ENCODE peak calls at places on chromosomes 1 and 21, in four cellular contexts. T is fibroblast of lung, J is K562, P is mesenchymal stem cell. O is an unnamed sample. For H3K36me3, the result is how much of the 10 kb centered on the place peaks cover.

GRCh38 chr1:43935711-43936427 is 2.3 kb downstream of the ARTN start:
- DNase-seq in J (no peak), P (no peak), T (no peak), O (no peak)

GRCh38 chr1:116504308-116505156 is 66.3 kb downstream of the CD58 start:
- DNase-seq in T (peak), J (peak), P (peak), O (peak)

GRCh38 chr1:245234217-245235120 is 79.7 kb downstream of the KIF26B start:
- DNase-seq in J (no peak), T (peak), P (no peak), O (no peak)

GRCh38 chr1:38872401-38873026 is 634 bp downstream of the MYCBP start:
- DNase-seq in T (peak), J (peak), P (peak), O (no peak)

GRCh38 chr1:18234790-18235242 is 127.2 kb downstream of the IGSF21 start:
- DNase-seq in T (no peak), P (no peak), J (peak), O (no peak)

GRCh38 chr1:10848109-10848684 is 51.8 kb upstream of the CASZ1 start:
- DNase-seq in P (peak), T (no peak), J (no peak), O (no peak)

GRCh38 chr1:32919811-32920733 is 18.9 kb upstream of the TMEM54 start:
- DNase-seq in J (peak), T (peak), P (peak), O (no peak)

GRCh38 chr1:90725341-90725960 is 8.3 kb upstream of the BARHL2 start:
- DNase-seq in J (no peak), P (peak), T (no peak), O (no peak)

GRCh38 chr1:109630081-109630880 is 10.6 kb downstream of the AMPD2 start:
- DNase-seq in T (no peak), J (peak), P (no peak), O (peak)

GRCh38 chr21:9839011-9839661 is 682.2 kb upstream of the TPTE start:
- DNase-seq in P (no peak), T (no peak), J (peak), O (peak)

GRCh38 chr1:206784471-206784903 is 12.2 kb upstream of the IL10 start:
- DNase-seq in T (no peak), J (no peak), P (no peak), O (no peak)

GRCh38 chr1:230581446-230582079 is 60.7 kb upstream of the COG2 start:
- DNase-seq in T (no peak), P (no peak), J (peak), O (no peak)

GRCh38 chr1:58739851-58740466 is 40.1 kb upstream of the MYSM1 start:
- DNase-seq in T (peak), J (peak), P (peak), O (no peak)

GRCh38 chr1:11030865-11031264 is 16.2 kb downstream of the MASP2 start:
- DNase-seq in P (no peak), T (no peak), J (no peak), O (peak)

GRCh38 chr21:33069994-33070811 is at the start of gene OLIG1:
- DNase-seq in J (no peak), T (peak), P (peak), O (peak)

GRCh38 chr21:33069645-33069993 is 322 bp upstream of the OLIG1 start:
- DNase-seq in J (no peak), T (no peak), P (no peak), O (no peak)

GRCh38 chr21:33070921-33071877 is 1.3 kb downstream of the OLIG1 start:
- DNase-seq in P (peak), T (peak), J (no peak), O (no peak)

GRCh38 chr21:33069243-33069642 is 698 bp upstream of the OLIG1 start:
- DNase-seq in J (no peak), T (no peak), P (no peak), O (no peak)

DNA sequence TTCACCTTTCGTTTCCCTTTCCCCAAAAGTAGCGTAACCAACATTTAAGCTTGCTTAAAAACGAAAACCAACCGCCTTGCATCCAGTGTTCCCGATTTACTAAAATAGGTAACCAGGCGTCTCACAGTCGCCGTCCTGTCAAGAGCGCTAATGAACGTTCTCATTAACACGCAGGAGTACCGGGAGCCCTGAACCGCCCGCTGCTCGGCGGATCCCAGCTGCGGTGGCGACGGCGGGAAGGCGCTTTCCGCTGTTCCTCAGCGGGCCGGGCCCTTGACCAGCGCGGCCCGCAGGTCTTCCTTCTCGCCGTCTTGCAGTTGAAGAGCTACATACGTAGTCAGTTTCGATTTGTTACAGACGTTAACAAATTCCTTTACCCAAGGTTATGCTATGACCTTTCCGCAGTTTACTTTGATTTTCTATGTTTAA is 2.0 kb downstream of the OLIG1 start:
- DNase-seq in T (peak), J (no peak), P (peak), O (no peak)
- H3K9ac ChIP-seq in T (no peak), J (no peak), P (no peak), O (peak)

DNA sequence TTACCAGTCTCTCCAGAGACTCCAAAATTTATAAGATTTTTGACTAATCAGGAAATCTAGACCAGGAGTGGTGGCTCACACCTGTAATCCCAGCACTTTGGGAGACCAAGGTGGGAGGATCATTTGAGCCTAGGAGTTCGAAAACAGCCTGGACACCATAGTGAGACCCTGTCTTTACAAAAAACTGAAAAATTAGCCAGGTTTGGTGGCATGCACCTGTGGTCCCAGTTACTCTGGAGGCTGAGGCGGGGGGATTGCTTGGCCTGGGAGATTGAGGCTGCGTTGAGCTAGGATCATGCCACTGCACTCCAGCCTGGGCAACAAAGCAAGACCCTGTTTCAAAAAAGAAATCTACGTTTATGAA is 10.0 kb downstream of the ATP8B2 start:
- DNase-seq in P (no peak), J (no peak), T (no peak), O (no peak)
- H3K36me3 ChIP-seq in P (half or more), J (half or more), T (under half), O (under half)

DNA sequence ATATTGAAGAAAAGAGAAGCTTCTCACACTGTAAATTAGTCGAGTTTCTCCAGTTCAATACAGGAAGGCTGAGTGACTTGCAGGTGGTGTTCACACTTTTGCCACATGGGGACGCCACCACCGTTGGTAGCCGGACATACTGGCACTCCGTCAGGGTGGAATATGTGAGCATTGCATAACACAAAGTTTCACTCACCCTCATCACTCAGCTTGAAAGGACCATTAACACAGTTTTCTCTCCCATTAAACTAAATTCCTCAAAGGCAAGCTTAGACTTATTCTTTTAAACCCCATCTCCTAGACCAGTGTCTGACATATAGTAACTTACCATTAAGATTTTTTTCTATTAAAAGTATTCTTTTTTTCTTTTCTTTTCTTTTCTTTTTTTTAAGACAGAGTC is 105.3 kb upstream of the SERBP1 start:
- DNase-seq in T (peak), J (peak), P (peak), O (peak)
- H3K9ac ChIP-seq in T (no peak), J (no peak), P (peak), O (no peak)

DNA sequence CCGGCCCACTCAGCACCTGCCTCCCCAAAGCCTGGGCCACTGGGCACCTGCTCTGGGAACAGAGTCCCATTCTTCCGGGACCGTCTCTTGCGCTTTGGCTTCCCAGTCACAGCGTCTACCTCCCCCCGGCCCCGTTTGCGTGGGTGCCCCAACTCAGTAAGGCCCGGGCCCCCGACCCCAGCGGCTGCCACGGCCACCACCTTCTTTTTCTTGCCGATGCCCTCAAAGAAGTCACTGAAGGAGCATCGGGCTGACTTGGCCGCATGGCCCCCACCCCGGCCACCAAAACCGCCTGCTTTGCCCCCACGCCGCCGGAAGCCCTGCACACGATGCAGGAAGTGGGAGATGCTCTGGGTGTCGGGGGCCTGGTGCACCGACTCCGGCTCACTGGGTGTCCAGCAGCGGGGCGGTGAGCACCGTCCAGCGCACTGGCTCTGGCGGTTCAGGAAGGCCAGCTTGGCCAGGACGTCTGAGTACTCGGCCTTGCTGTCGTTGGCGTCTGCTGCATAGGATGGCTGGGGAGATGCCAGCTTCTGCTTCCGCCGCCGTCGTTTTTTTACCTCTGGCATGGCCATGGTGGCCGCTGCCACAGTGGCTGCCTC is 54.0 kb downstream of the AHDC1 start:
- DNase-seq in J (no peak), P (no peak), T (no peak), O (no peak)
- H3K36me3 ChIP-seq in J (half or more), P (half or more), T (under half), O (under half)

DNA sequence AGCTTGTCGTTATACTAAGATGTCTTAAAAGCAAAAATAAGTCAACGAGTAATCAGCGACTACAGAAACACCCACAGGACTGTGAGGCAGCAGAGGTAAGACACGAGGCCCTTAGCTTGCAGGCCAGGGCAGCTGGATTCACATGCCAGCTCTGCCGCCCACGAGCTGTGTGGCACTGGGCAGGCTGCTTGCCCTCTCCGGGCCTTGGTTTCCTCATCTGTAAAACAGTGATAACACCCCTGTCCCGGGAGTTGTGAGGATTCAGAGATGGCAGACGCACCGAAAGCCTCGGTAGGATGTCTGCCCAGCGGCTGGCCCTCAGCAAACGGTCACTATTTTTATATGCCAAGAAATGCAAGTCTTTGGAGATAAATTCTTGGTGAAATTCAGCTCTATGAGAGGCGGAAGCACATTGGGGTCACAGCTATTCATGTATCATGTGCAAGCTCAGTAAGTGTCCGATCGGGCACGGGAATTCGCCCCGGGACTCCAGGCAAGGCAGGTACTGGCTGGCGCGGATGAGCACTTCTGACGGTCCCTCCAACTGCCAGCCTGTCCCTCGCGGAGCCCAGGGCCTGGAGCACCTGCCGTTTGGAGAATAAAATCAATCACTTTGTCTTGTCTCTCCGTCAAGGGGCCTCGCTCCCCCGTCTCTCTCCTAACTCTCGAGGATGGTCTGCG is 1.1 kb downstream of the C2CD2 start:
- DNase-seq in J (no peak), T (no peak), P (peak), O (peak)
- H3K9ac ChIP-seq in J (peak), T (peak), P (peak), O (no peak)

DNA sequence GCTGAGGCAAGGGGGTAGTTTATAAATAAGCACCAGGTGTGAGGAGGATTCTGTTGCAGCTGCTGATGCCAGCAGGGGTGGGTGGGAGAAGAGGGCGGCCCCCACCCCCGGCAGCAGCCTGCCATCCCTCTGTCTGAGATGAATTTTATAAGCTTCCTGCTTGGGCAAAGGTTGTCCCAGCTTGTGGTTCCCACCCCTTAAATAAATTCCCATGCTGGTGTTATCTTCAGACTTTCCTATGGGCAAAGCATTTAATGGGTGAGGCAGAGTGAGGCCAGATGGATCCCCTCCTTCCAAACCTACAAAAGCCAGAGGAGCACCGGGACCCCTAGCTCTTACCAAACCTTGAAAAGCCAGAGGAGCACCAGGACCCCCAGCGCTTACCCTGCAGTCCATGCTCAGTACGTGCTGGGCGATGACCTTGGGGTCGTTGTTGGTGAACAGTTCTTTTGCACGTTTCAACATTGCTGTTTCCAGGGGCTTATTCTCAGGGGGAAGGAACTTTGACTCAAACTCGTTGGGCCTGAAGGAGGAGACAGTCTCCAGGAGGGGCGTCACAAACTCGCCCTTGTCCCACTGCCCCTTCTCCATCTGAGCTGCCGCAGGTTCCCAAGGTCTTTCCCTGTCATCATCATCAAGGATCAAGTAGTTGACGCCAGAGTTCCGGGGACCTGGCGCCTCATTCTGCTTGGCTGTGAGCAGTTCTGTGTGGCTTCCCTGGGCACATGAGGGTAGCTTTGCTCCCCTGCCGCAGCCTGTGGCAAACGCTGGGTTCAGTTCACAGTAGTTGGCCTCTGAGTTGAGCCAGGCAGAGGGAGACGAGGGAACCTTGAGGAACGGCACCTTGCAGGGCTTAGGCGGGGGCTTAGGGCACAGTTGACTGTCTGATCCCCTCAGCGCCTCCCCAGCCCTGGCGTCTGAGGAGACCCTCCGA is 99.5 kb downstream of the BCAR3 start:
- DNase-seq in P (no peak), T (no peak), J (no peak), O (peak)
- H3K36me3 ChIP-seq in P (half or more), T (under half), J (under half), O (under half)

DNA sequence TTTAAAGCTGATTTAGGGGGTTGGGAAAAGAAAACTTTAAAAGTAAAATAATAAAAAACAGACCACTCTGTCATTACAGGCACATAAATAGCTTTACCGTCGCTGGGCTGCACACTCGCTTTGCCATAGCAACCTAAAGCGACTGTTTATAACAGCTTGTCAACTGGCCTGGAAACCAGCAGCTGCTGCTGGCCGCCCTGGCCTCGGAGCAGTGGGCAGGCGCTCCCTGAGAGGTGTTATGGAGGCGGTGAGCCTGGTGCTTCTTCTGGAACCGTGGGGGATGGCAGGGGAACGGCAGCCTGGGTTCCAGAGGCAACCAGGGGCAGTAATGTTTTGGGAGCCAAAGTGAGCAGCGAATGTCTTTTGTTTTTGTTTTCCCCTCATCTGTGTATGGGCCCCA is 45.7 kb downstream of the ATP2B4 start:
- DNase-seq in P (peak), J (no peak), T (peak), O (no peak)
- H3K9ac ChIP-seq in P (peak), J (no peak), T (peak), O (no peak)

GRCh38 chr21:33572350-33572749 is 16.1 kb downstream of the DONSON start:
- DNase-seq in P (peak), T (no peak), J (no peak), O (no peak)
- H3K36me3 ChIP-seq in P (half or more), T (under half), J (half or more), O (under half)

DNA sequence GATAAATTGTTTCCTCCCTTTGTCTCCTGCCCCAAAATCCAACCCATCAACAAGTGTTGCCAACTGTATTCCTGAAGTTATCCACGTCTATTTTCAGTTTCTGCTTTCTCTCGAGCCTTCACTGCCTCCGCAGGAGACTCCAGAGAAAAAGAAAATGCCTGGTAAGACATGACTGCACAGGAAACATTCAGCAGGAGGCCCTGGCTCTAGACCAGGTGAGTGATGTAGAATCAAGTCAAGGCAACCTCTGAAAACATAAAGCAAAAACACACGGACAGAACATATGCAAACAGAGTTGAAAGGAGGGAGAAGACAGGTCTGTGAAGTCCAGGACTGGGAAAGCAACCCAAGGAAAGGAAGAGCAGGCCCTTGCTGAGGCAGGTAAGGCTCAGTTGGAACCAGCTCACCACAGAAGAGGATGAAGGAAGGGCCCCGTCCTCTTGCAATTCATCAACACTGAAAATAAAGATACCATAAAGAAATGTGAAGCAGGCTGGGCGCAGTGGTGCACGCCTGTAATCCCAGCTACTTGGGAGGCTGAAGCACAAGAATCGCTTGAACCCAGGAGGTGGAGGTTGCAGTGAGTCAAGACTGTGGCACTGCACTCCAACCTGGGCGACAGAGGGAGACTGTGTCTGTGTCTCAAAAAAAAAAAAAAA is 8.9 kb downstream of the NOL9 start:
- DNase-seq in P (no peak), J (no peak), T (peak), O (peak)
- H3K9ac ChIP-seq in P (peak), J (no peak), T (no peak), O (no peak)

O was measured in kidney.